ENCODE peak calls at places on chromosome 16, in five cellular contexts. O is AG04450, S is NCI-H748 treated with DMSO at 0.1 percent for 48 hours, B is PC-9, M is fibroblast of the aortic adventitia. J is an unnamed sample.

GRCh38 chr16:3656491-3657468 is 2.3 kb downstream of the DNASE1 start:
- DNase-seq in O (no peak), S (no peak), B (no peak), M (no peak), J (no peak)

GRCh38 chr16:56211471-56211944 is 20.2 kb downstream of the GNAO1 start:
- DNase-seq in O (no peak), S (no peak), B (no peak), M (no peak), J (no peak)

GRCh38 chr16:86566966-86567700 is 504 bp downstream of the FOXC2 start:
- DNase-seq in O (no peak), S (no peak), B (no peak), M (peak; percentile 71), J (peak; percentile 76)

GRCh38 chr16:15961557-15962205 is 12.3 kb downstream of the ABCC1 start:
- DNase-seq in O (no peak), S (no peak), B (no peak), M (no peak), J (no peak)

GRCh38 chr16:56362706-56363105 is 62.6 kb downstream of the AMFR start:
- DNase-seq in O (no peak), S (no peak), B (peak; percentile 8), M (no peak), J (no peak)

GRCh38 chr16:19683453-19684236 is 34.4 kb downstream of the KNOP1 start:
- DNase-seq in O (no peak), S (no peak), B (no peak), M (no peak), J (no peak)

GRCh38 chr16:56886826-56887225 is 21.8 kb downstream of the SLC12A3 start:
- DNase-seq in O (no peak), S (no peak), B (no peak), M (no peak), J (no peak)

GRCh38 chr16:77374384-77374783 is 60.5 kb downstream of the ADAMTS18 start:
- DNase-seq in O (no peak), S (peak; percentile 80), B (peak; percentile 66), M (no peak), J (no peak)

GRCh38 chr16:66549284-66550131 is at the start of gene TK2:
- DNase-seq in O (peak; percentile 43), S (no peak), B (no peak), M (no peak), J (peak; percentile 54)

GRCh38 chr16:74775255-74775654 is 635 bp upstream of the FA2H start:
- DNase-seq in O (no peak), S (peak; percentile 8), B (no peak), M (no peak), J (no peak)

GRCh38 chr16:85113168-85113733 is 979 bp upstream of the CIBAR2 start:
- DNase-seq in O (no peak), S (no peak), B (no peak), M (no peak), J (no peak)

GRCh38 chr16:14244344-14245010 is 173.4 kb downstream of the MRTFB start:
- DNase-seq in O (no peak), S (no peak), B (no peak), M (peak; percentile 83), J (peak; percentile 26)

GRCh38 chr16:626787-627457 is 3.9 kb upstream of the WFIKKN1 start:
- DNase-seq in O (peak; percentile 91), S (no peak), B (peak; percentile 87), M (peak; percentile 96), J (peak; percentile 94)

GRCh38 chr16:1820096-1820972 is 6.3 kb downstream of the HAGH start:
- DNase-seq in O (no peak), S (no peak), B (no peak), M (no peak), J (no peak)

GRCh38 chr16:11144122-11144521 is 111.9 kb downstream of the SOCS1 start:
- DNase-seq in O (no peak), S (no peak), B (no peak), M (no peak), J (no peak)

GRCh38 chr16:82033006-82033405 is 2.0 kb upstream of the HSD17B2 start:
- DNase-seq in O (no peak), S (no peak), B (no peak), M (no peak), J (no peak)